ENCODE peak calls at places on chromosomes 5 and 9, in five cellular contexts. C is mesendoderm; Q is effector memory CD4-positive, alpha-beta T cell; G is neuronal stem cell; H is H1. M is an unnamed sample. For H3K4me1, the result is how much of the 10 kb centered on the place peaks cover.

GRCh38 chr9:74102702-74103101 is 394.4 kb upstream of the RORB start:
- DNase-seq in C (no peak), Q (no peak), G (no peak), H (no peak), M (no peak)

GRCh38 chr5:178449163-178450060 is 140.8 kb downstream of the COL23A1 start:
- DNase-seq in C (peak), Q (no peak), G (no peak), H (no peak), M (peak)

GRCh38 chr5:147734839-147735238 is 47.7 kb downstream of the JAKMIP2 start:
- DNase-seq in G (no peak), C (no peak), H (no peak), Q (no peak), M (no peak)

GRCh38 chr5:78527054-78527884 is 121.3 kb downstream of the LHFPL2 start:
- DNase-seq in C (peak), H (no peak), G (no peak), Q (no peak), M (no peak)

GRCh38 chr5:180043381-180043780 is 28.2 kb downstream of the RNF130 start:
- DNase-seq in C (no peak), G (no peak), H (no peak), Q (no peak), M (no peak)

GRCh38 chr9:7394007-7394774 is 405.4 kb downstream of the DMAC1 start:
- DNase-seq in G (peak), H (no peak), Q (no peak), C (peak), M (no peak)

GRCh38 chr5:117590944-117591343 is 1016.3 kb upstream of the SEMA6A start:
- DNase-seq in H (no peak), Q (no peak), G (no peak), C (peak), M (no peak)

GRCh38 chr5:124628721-124629596 is 117.5 kb downstream of the ZNF608 start:
- DNase-seq in G (no peak), C (peak), H (no peak), Q (no peak), M (no peak)

GRCh38 chr5:139171779-139172404 is 26.3 kb downstream of the SIL1 start:
- DNase-seq in H (no peak), G (no peak), Q (no peak), C (no peak), M (no peak)

GRCh38 chr5:96537386-96537785 is 104.3 kb upstream of the PCSK1 start:
- DNase-seq in Q (peak), C (no peak), G (no peak), H (no peak), M (no peak)

GRCh38 chr5:97229196-97229595 is 46.1 kb upstream of the RIOK2 start:
- DNase-seq in C (no peak), H (no peak), G (no peak), Q (no peak), M (peak)

GRCh38 chr5:43608406-43608805 is 5.4 kb downstream of the NNT start:
- DNase-seq in Q (no peak), C (no peak), G (no peak), H (no peak), M (no peak)

GRCh38 chr5:144309265-144309664 is 138.6 kb downstream of the KCTD16 start:
- DNase-seq in G (no peak), Q (no peak), H (no peak), C (peak), M (no peak)

GRCh38 chr5:42798284-42799240 is 13.1 kb downstream of the SELENOP start:
- DNase-seq in Q (no peak), H (no peak), G (no peak), C (no peak), M (peak)

GRCh38 chr5:137073192-137073591 is 425.9 kb downstream of the SPOCK1 start:
- DNase-seq in C (no peak), G (no peak), H (no peak), Q (no peak), M (no peak)

GRCh38 chr5:76351176-76351575 is 51.9 kb upstream of the IQGAP2 start:
- DNase-seq in C (no peak), G (no peak), Q (no peak), H (no peak), M (no peak)

GRCh38 chr5:139458580-139459407 is 3.7 kb downstream of the ECSCR start:
- DNase-seq in Q (peak), G (no peak), H (no peak), C (no peak), M (peak)

GRCh38 chr9:16258708-16259107 is 611.8 kb downstream of the BNC2 start:
- DNase-seq in C (no peak), Q (no peak), G (no peak), H (no peak), M (no peak)

GRCh38 chr5:68683632-68684035 is 410.2 kb upstream of the SLC30A5 start:
- DNase-seq in G (no peak), H (no peak), C (peak), Q (no peak), M (no peak)

GRCh38 chr5:123482258-123482657 is 29.7 kb upstream of the CSNK1G3 start:
- DNase-seq in C (no peak), Q (no peak), H (no peak), G (no peak), M (no peak)

GRCh38 chr5:55234171-55234700 is 828 bp upstream of the CCNO start:
- DNase-seq in Q (no peak), H (no peak), G (no peak), C (peak), M (peak)

GRCh38 chr5:107878676-107879075 is 207.9 kb upstream of the EFNA5 start:
- DNase-seq in H (no peak), Q (no peak), G (no peak), C (no peak), M (no peak)

GRCh38 chr5:39775058-39775457 is 350.3 kb upstream of the DAB2 start:
- DNase-seq in G (no peak), C (no peak), Q (no peak), H (no peak), M (no peak)

GRCh38 chr5:56564451-56565223 is 250.7 kb upstream of the MAP3K1 start:
- DNase-seq in G (no peak), C (no peak), H (no peak), Q (no peak), M (no peak)

GRCh38 chr5:145540375-145540774 is 294.8 kb downstream of the PRELID2 start:
- DNase-seq in H (no peak), G (no peak), Q (no peak), C (no peak), M (no peak)

GRCh38 chr9:126591922-126592321 is 21.8 kb upstream of the LMX1B start:
- DNase-seq in Q (no peak), G (no peak), H (no peak), C (no peak), M (no peak)

GRCh38 chr5:124570285-124571035 is 176.0 kb downstream of the ZNF608 start:
- DNase-seq in H (no peak), G (no peak), C (no peak), Q (no peak), M (no peak)

GRCh38 chr9:37965116-37965515 is 61.2 kb upstream of the SLC25A51 start:
- DNase-seq in G (no peak), Q (no peak), H (no peak), C (no peak), M (no peak)
- H3K27ac ChIP-seq in G (no peak), Q (no peak), H (no peak), C (no peak), M (peak)

GRCh38 chr5:158233735-158234322 is 374.9 kb upstream of the CLINT1 start:
- DNase-seq in C (no peak), Q (no peak), H (no peak), G (no peak), M (no peak)
- H3K4me1 ChIP-seq in C (under half), Q (under half), H (under half), G (under half), M (under half)

GRCh38 chr9:120846251-120846869 is 3.6 kb upstream of the PSMD5 start:
- DNase-seq in H (no peak), C (no peak), G (no peak), Q (no peak), M (no peak)

GRCh38 chr9:120841930-120842684 is 615 bp downstream of the PSMD5 start:
- DNase-seq in C (peak), H (no peak), Q (no peak), G (peak), M (no peak)

GRCh38 chr9:120839146-120839545 is 3.6 kb downstream of the PSMD5 start:
- DNase-seq in G (no peak), Q (no peak), C (peak), H (no peak), M (no peak)

GRCh38 chr9:120845255-120845654 is 2.5 kb upstream of the PSMD5 start:
- DNase-seq in C (no peak), Q (no peak), H (no peak), G (no peak), M (no peak)

DNA sequence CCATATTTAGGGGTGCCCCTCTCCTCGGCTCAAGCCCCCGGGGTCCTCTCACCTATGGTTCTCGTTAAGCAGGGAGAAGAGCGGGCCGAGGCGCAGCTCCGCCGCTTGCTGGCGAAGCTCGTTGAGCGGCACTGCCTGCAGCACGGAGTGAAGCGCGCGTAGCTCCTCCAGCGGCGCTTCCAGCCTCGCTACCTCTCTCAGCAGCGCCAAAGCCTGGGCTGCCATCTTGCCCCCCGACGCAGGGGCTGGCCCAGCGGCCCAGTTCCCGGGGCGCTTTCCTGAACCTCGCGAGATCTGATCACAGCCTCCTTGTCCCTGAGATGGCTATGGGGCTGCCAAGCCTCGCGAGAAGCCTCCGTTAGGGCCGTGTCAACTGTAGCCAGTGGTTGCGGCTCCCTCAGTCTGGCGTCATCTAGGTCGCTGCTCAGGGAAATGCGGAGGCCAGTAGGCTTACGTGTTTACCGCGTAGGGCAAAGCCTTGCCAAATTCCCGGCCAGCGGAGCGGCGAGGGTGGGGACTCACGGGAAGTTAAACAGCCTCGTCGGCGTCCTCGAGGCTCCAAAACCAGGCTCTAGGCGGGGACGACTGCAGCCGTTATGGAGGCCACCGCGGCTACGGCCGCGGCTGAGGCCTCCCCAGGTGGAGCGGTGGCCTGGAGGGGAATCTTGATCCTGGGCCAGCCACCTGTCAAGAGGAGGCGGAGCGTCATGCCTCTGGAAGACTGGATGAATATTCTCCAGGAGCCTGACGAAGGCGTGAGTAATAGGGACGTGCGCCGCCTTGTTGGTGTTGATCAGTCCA is at the start of gene PSMD5:
- DNase-seq in C (peak), Q (peak), H (peak), G (peak), M (peak)
- H3K4me3 ChIP-seq in C (peak), Q (peak), H (peak), G (no peak), M (peak)

DNA sequence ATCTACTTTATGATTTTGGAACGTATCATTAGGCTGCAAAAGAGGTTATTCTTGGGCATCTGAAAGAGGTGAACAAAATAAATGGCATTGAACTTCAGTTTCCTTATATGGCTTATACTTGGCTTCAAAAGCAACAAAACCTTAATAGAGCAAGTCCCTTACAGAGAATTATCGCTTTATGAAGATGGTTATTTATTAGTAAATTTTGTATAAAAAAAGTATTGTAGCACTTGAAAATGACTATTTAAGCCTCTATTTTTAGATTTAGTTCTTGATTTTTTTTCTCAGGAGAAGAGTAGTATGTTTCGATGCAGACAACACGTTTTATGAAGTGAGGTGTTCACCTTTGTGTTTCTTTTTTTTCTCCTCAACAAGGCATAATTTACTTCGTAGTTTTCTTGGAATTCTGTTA is 2.0 kb downstream of the ERBIN start:
- DNase-seq in C (no peak), Q (no peak), H (no peak), G (no peak), M (no peak)
- H3K27ac ChIP-seq in C (no peak), Q (peak), H (no peak), G (no peak), M (no peak)

GRCh38 chr5:149803153-149803552 is 73.0 kb downstream of the PPARGC1B start:
- DNase-seq in G (no peak), Q (no peak), H (no peak), C (no peak), M (no peak)

GRCh38 chr5:149803641-149804468 is 73.7 kb downstream of the PPARGC1B start:
- DNase-seq in G (no peak), H (no peak), Q (no peak), C (no peak), M (no peak)

GRCh38 chr5:149801307-149801985 is 71.3 kb downstream of the PPARGC1B start:
- DNase-seq in H (no peak), Q (no peak), G (no peak), C (peak), M (no peak)

GRCh38 chr5:149800563-149801103 is 70.5 kb downstream of the PPARGC1B start:
- DNase-seq in H (no peak), C (no peak), Q (no peak), G (no peak), M (no peak)

DNA sequence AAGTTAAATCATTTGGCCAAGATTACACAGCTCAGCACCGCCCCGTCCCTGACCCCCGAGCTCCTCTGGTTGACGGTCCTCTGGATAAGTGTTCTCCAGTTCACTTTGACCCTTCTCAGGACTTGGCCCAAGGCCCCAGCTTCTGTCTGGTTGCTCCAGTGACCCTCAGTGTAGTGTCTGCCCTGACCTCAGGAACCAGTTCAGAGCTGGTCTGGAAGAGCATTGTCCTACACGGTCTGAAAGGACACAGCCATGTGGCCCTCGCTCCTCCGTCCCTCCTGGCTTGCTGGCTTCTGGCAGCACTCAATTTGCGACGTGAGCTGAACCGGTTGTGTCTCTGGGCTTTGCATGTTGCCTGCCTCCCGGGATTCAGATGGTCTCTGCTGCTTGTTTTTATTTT is 71.9 kb downstream of the PPARGC1B start:
- DNase-seq in G (no peak), C (no peak), H (no peak), Q (no peak), M (no peak)
- H3K4me1 ChIP-seq in G (under half), C (under half), H (under half), Q (under half), M (half or more)

GRCh38 chr9:33249087-33249657 is 9.2 kb downstream of the SPINK4 start:
- DNase-seq in H (no peak), G (no peak), C (no peak), Q (no peak), M (peak)
- H3K4me3 ChIP-seq in H (no peak), G (no peak), C (no peak), Q (no peak), M (no peak)

GRCh38 chr9:131954299-131954698 is 125.4 kb downstream of the MED27 start:
- DNase-seq in H (no peak), Q (no peak), C (peak), G (no peak), M (no peak)
- H3K27ac ChIP-seq in H (no peak), Q (no peak), C (no peak), G (no peak), M (no peak)

DNA sequence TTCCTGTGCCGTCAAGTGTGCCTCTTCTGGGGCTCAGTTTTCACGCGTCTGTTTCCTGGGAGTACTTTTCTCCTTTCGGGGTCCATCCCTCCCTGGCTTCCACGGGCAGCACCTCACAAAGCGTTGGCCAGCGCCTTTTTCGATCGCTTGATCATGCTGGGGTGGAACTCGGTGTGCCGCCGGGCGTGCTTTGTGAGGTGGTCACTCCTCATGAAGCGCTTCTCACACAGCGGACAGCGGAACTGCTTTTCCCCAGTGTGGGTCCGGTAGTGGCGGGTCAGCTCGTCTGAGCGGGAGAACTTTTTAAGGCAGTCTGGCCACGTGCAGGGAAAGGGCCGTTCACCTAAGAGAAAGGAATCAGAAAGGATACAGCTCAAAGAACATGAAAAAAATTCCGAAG is 26.8 kb downstream of the KLF9 start:
- DNase-seq in G (no peak), Q (no peak), H (no peak), C (no peak), M (no peak)
- H3K4me1 ChIP-seq in G (under half), Q (under half), H (under half), C (under half), M (under half)

GRCh38 chr5:173236531-173237501 is 1.8 kb upstream of the NKX2-5 start:
- DNase-seq in G (no peak), C (peak), Q (no peak), H (no peak), M (no peak)

GRCh38 chr5:173239233-173239593 is 4.2 kb upstream of the NKX2-5 start:
- DNase-seq in C (peak), G (no peak), H (no peak), Q (no peak), M (no peak)

GRCh38 chr5:173238312-173239232 is 3.6 kb upstream of the NKX2-5 start:
- DNase-seq in C (peak), G (no peak), H (no peak), Q (no peak), M (no peak)

GRCh38 chr5:173235499-173236394 is 741 bp upstream of the NKX2-5 start:
- DNase-seq in C (peak), G (no peak), Q (no peak), H (no peak), M (no peak)

DNA sequence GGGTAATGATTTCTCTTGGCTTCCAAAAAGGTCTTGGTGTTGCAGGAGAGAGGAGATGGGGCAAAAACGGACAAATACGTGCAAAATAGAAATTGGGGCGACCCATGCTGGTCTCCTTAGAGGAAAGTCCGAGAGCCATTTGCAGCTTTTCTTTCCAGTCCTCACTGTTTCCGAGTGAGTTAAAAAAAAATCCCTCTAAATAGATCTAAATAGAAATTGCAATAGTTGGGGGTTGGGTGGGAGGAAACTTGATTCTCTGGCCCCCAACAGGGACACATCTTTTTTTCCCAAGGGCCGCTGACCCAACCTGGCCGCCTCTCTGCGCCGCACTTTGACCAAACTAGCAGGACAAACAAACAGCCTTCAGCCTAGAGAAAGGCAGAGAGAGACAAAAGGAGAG is 2.8 kb upstream of the NKX2-5 start:
- DNase-seq in G (no peak), H (no peak), C (peak), Q (no peak), M (no peak)
- H3K4me3 ChIP-seq in G (no peak), H (peak), C (no peak), Q (no peak), M (peak)

DNA sequence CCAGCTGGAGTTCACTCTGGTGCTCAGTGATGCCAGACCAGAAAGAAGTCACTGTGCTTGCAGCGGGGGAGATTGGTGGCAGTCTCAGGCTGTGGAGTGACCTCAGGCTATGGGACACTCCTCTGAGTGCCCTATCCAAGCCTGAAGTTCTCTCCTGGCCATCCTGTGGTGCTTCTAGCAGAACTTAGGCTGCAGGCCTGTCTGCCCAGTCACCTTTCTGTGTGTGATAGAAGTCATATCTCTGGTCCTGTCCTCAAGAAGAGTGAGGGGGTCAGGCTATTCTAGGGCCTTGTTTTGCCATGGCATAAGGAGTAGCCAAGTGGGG is 9.3 kb downstream of the PDLIM4 start:
- DNase-seq in Q (no peak), H (peak), C (no peak), G (no peak), M (no peak)
- H3K27ac ChIP-seq in Q (no peak), H (no peak), C (no peak), G (no peak), M (no peak)